ENCODE peak calls at places on chromosomes 4 and X, in eight cellular contexts. R is activated CD4-positive, alpha-beta T cell treated with anti-CD3 and anti-CD28 coated beads for 36 hours; S is Panc1; C is upper lobe of right lung; V is sciatic nerve; Y is Right ventricle myocardium superior; P is left lung; X is activated T-cell treated with anti-CD3 and anti-CD28 coated beads, Interleukin-2, amount 50 U/mL, for 72 hours. T is an unnamed sample.

GRCh38 chr4:40434126-40434692 is 99.1 kb downstream of the CHRNA9 start:
- ATAC-seq in R (no peak), S (no peak), C (no peak), V (no peak), Y (no peak), P (no peak), X (no peak), T (no peak)

GRCh38 chr4:140721088-140721421 is 35.1 kb downstream of the TBC1D9 start:
- ATAC-seq in R (no peak), S (no peak), C (no peak), V (no peak), Y (no peak), P (no peak), X (no peak), T (no peak)

GRCh38 chrX:130179170-130179569 is 7.4 kb downstream of the RAB33A start:
- ATAC-seq in R (no peak), S (no peak), C (no peak), V (no peak), Y (no peak), P (no peak), X (no peak), T (no peak)

GRCh38 chr4:128823025-128823661 is 13.6 kb downstream of the JADE1 start:
- ATAC-seq in R (no peak), S (peak), C (no peak), V (no peak), Y (no peak), P (peak), X (no peak), T (no peak)

GRCh38 chrX:132375941-132376340 is 112.9 kb downstream of the MBNL3 start:
- ATAC-seq in R (no peak), S (no peak), C (no peak), V (no peak), Y (no peak), P (no peak), X (no peak), T (no peak)

GRCh38 chr4:73259552-73260140 is 1.0 kb upstream of the ANKRD17 start:
- ATAC-seq in R (peak), S (no peak), C (no peak), V (peak), Y (no peak), P (peak), X (no peak), T (peak)

GRCh38 chr4:52266537-52267137 is 215.5 kb downstream of the SPATA18 start:
- ATAC-seq in R (no peak), S (no peak), C (no peak), V (peak), Y (peak), P (no peak), X (no peak), T (no peak)

GRCh38 chrX:72052415-72053090 is 79.2 kb downstream of the RTL5 start:
- ATAC-seq in R (no peak), S (no peak), C (no peak), V (no peak), Y (no peak), P (no peak), X (no peak), T (no peak)

GRCh38 chrX:136752796-136753195 is 27.9 kb downstream of the ARHGEF6 start:
- ATAC-seq in R (no peak), S (no peak), C (no peak), V (peak), Y (no peak), P (peak), X (no peak), T (peak)